ENCODE peak calls at places on chromosomes 12 and 14, in ten cellular contexts. One of them, this sample, is unnamed.

GRCh38 chr14:37035401-37035800 is 137.0 kb downstream of the SLC25A21 start:
- DNase-seq in transverse colon: no peak
- DNase-seq in trophoblast cell: no peak
- DNase-seq in hepatocyte: no peak
- DNase-seq in lower lobe of right lung: no peak
- DNase-seq in CD8-positive, alpha-beta T cell: no peak
- DNase-seq in GM23248: no peak
- DNase-seq in heart left ventricle: no peak
- DNase-seq in ovary: no peak
- DNase-seq in spleen: no peak
- DNase-seq in this sample: no peak

GRCh38 chr14:76848879-76849278 is 22.7 kb downstream of the LRRC74A start:
- DNase-seq in transverse colon: no peak
- DNase-seq in trophoblast cell: no peak
- DNase-seq in hepatocyte: no peak
- DNase-seq in lower lobe of right lung: no peak
- DNase-seq in CD8-positive, alpha-beta T cell: no peak
- DNase-seq in GM23248: no peak
- DNase-seq in heart left ventricle: no peak
- DNase-seq in ovary: no peak
- DNase-seq in spleen: no peak
- DNase-seq in this sample: no peak

GRCh38 chr14:67577181-67577580 is 22.9 kb downstream of the PIGH start:
- DNase-seq in transverse colon: no peak
- DNase-seq in trophoblast cell: no peak
- DNase-seq in hepatocyte: no peak
- DNase-seq in lower lobe of right lung: peak; percentile 24
- DNase-seq in CD8-positive, alpha-beta T cell: no peak
- DNase-seq in GM23248: no peak
- DNase-seq in heart left ventricle: no peak
- DNase-seq in ovary: no peak
- DNase-seq in spleen: peak; percentile 56
- DNase-seq in this sample: no peak

GRCh38 chr14:98592611-98593170 is 679.3 kb downstream of the BCL11B start:
- DNase-seq in transverse colon: no peak
- DNase-seq in trophoblast cell: no peak
- DNase-seq in hepatocyte: no peak
- DNase-seq in lower lobe of right lung: no peak
- DNase-seq in CD8-positive, alpha-beta T cell: no peak
- DNase-seq in GM23248: no peak
- DNase-seq in heart left ventricle: no peak
- DNase-seq in ovary: no peak
- DNase-seq in spleen: no peak
- DNase-seq in this sample: no peak

GRCh38 chr12:26791328-26791791 is 41.6 kb downstream of the ITPR2 start:
- DNase-seq in transverse colon: no peak
- DNase-seq in trophoblast cell: no peak
- DNase-seq in hepatocyte: no peak
- DNase-seq in lower lobe of right lung: no peak
- DNase-seq in CD8-positive, alpha-beta T cell: no peak
- DNase-seq in GM23248: peak; percentile 32
- DNase-seq in heart left ventricle: no peak
- DNase-seq in ovary: no peak
- DNase-seq in spleen: no peak
- DNase-seq in this sample: no peak

GRCh38 chr14:99118046-99118721 is 153.8 kb downstream of the BCL11B start:
- DNase-seq in transverse colon: no peak
- DNase-seq in trophoblast cell: no peak
- DNase-seq in hepatocyte: no peak
- DNase-seq in lower lobe of right lung: no peak
- DNase-seq in CD8-positive, alpha-beta T cell: no peak
- DNase-seq in GM23248: no peak
- DNase-seq in heart left ventricle: no peak
- DNase-seq in ovary: no peak
- DNase-seq in spleen: peak; percentile 66
- DNase-seq in this sample: peak; percentile 23

GRCh38 chr12:46299846-46300245 is 31.0 kb upstream of the SLC38A1 start:
- DNase-seq in transverse colon: no peak
- DNase-seq in trophoblast cell: no peak
- DNase-seq in hepatocyte: no peak
- DNase-seq in lower lobe of right lung: no peak
- DNase-seq in CD8-positive, alpha-beta T cell: no peak
- DNase-seq in GM23248: no peak
- DNase-seq in heart left ventricle: no peak
- DNase-seq in ovary: no peak
- DNase-seq in spleen: no peak
- DNase-seq in this sample: no peak

GRCh38 chr14:45906257-45906656 is 653.3 kb upstream of the MIS18BP1 start:
- DNase-seq in transverse colon: no peak
- DNase-seq in trophoblast cell: no peak
- DNase-seq in hepatocyte: no peak
- DNase-seq in lower lobe of right lung: no peak
- DNase-seq in CD8-positive, alpha-beta T cell: no peak
- DNase-seq in GM23248: peak; percentile 3
- DNase-seq in heart left ventricle: no peak
- DNase-seq in ovary: no peak
- DNase-seq in spleen: no peak
- DNase-seq in this sample: no peak

GRCh38 chr12:109020136-109020535 is 732 bp downstream of the SVOP start:
- DNase-seq in transverse colon: no peak
- DNase-seq in trophoblast cell: no peak
- DNase-seq in hepatocyte: no peak
- DNase-seq in lower lobe of right lung: no peak
- DNase-seq in CD8-positive, alpha-beta T cell: no peak
- DNase-seq in GM23248: no peak
- DNase-seq in heart left ventricle: no peak
- DNase-seq in ovary: no peak
- DNase-seq in spleen: no peak
- DNase-seq in this sample: no peak

GRCh38 chr14:102949062-102949800 is 26.8 kb downstream of the AMN start:
- DNase-seq in transverse colon: peak; percentile 48
- DNase-seq in trophoblast cell: peak; percentile 23
- DNase-seq in hepatocyte: no peak
- DNase-seq in lower lobe of right lung: no peak
- DNase-seq in CD8-positive, alpha-beta T cell: no peak
- DNase-seq in GM23248: peak; percentile 42
- DNase-seq in heart left ventricle: no peak
- DNase-seq in ovary: no peak
- DNase-seq in spleen: peak; percentile 87
- DNase-seq in this sample: no peak

GRCh38 chr12:75784591-75784990 is 247.0 kb downstream of the PHLDA1 start:
- DNase-seq in transverse colon: peak; percentile 32
- DNase-seq in trophoblast cell: no peak
- DNase-seq in hepatocyte: peak; percentile 18
- DNase-seq in lower lobe of right lung: no peak
- DNase-seq in CD8-positive, alpha-beta T cell: no peak
- DNase-seq in GM23248: peak; percentile 5
- DNase-seq in heart left ventricle: peak; percentile 51
- DNase-seq in ovary: no peak
- DNase-seq in spleen: no peak
- DNase-seq in this sample: no peak

GRCh38 chr12:57389033-57389432 is 41.8 kb downstream of the R3HDM2 start:
- DNase-seq in transverse colon: no peak
- DNase-seq in trophoblast cell: no peak
- DNase-seq in hepatocyte: peak; percentile 10
- DNase-seq in lower lobe of right lung: no peak
- DNase-seq in CD8-positive, alpha-beta T cell: no peak
- DNase-seq in GM23248: peak; percentile 92
- DNase-seq in heart left ventricle: no peak
- DNase-seq in ovary: no peak
- DNase-seq in spleen: no peak
- DNase-seq in this sample: no peak

GRCh38 chr14:99069946-99070345 is 202.1 kb downstream of the BCL11B start:
- DNase-seq in transverse colon: no peak
- DNase-seq in trophoblast cell: no peak
- DNase-seq in hepatocyte: no peak
- DNase-seq in lower lobe of right lung: no peak
- DNase-seq in CD8-positive, alpha-beta T cell: no peak
- DNase-seq in GM23248: no peak
- DNase-seq in heart left ventricle: no peak
- DNase-seq in ovary: no peak
- DNase-seq in spleen: no peak
- DNase-seq in this sample: no peak

GRCh38 chr12:49566361-49566760 is 1.6 kb downstream of the MCRS1 start:
- DNase-seq in transverse colon: no peak
- DNase-seq in trophoblast cell: no peak
- DNase-seq in hepatocyte: no peak
- DNase-seq in lower lobe of right lung: no peak
- DNase-seq in CD8-positive, alpha-beta T cell: no peak
- DNase-seq in GM23248: no peak
- DNase-seq in heart left ventricle: no peak
- DNase-seq in ovary: no peak
- DNase-seq in spleen: peak; percentile 74
- DNase-seq in this sample: no peak

GRCh38 chr12:6435941-6436715 is 8.6 kb upstream of the CD27 start:
- DNase-seq in transverse colon: no peak
- DNase-seq in trophoblast cell: no peak
- DNase-seq in hepatocyte: no peak
- DNase-seq in lower lobe of right lung: no peak
- DNase-seq in CD8-positive, alpha-beta T cell: no peak
- DNase-seq in GM23248: no peak
- DNase-seq in heart left ventricle: no peak
- DNase-seq in ovary: no peak
- DNase-seq in spleen: no peak
- DNase-seq in this sample: no peak

DNA sequence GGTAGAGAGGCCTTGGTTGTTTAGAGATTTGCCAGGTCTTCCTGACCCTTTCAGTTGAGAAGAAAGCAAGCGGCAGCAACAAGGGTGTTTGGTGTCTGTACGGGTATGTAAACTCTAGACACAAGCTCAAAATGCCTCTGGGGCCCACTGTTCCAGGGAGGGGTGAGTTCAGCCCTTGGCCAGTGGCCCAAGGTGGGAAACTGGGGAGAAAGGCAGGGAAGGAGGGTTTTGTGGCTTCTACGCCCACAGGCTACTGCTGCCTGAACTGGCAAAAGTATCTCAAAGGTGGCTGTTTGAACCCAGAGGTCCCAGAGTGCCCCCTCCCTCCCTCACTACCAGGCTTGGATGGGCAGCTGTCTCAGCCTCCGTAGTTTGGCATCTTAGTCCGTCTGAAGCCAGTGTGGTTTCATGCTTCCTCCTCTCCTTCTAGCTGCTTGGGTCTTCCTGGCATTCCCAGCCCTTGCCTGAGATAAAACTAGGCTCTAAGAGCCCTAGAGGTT is 5.5 kb downstream of the HOXC5 start:
- DNase-seq in transverse colon: no peak
- DNase-seq in trophoblast cell: no peak
- DNase-seq in hepatocyte: no peak
- DNase-seq in lower lobe of right lung: no peak
- DNase-seq in CD8-positive, alpha-beta T cell: no peak
- DNase-seq in GM23248: no peak
- DNase-seq in heart left ventricle: no peak
- DNase-seq in ovary: peak; percentile 69
- DNase-seq in spleen: no peak
- DNase-seq in this sample: no peak
- H3K27ac ChIP-seq in transverse colon: no peak overlapping the region
- H3K27ac ChIP-seq in trophoblast cell: no peak overlapping the region
- H3K27ac ChIP-seq in hepatocyte: no peak overlapping the region
- H3K27ac ChIP-seq in lower lobe of right lung: no peak overlapping the region
- H3K27ac ChIP-seq in CD8-positive, alpha-beta T cell: no peak overlapping the region
- H3K27ac ChIP-seq in GM23248: no peak overlapping the region
- H3K27ac ChIP-seq in heart left ventricle: no peak overlapping the region
- H3K27ac ChIP-seq in ovary: peak overlapping the region; percentile 22
- H3K27ac ChIP-seq in spleen: no peak overlapping the region
- H3K27ac ChIP-seq in this sample: no peak overlapping the region

GRCh38 chr12:56286044-56286830 is 13.9 kb downstream of the CS start:
- DNase-seq in transverse colon: no peak
- DNase-seq in trophoblast cell: no peak
- DNase-seq in hepatocyte: no peak
- DNase-seq in lower lobe of right lung: no peak
- DNase-seq in CD8-positive, alpha-beta T cell: no peak
- DNase-seq in GM23248: no peak
- DNase-seq in heart left ventricle: no peak
- DNase-seq in ovary: no peak
- DNase-seq in spleen: no peak
- DNase-seq in this sample: no peak
- H3K36me3 ChIP-seq in transverse colon: peaks cover 47% of the 10 kb centered on the region
- H3K36me3 ChIP-seq in trophoblast cell: peaks cover 19% of the 10 kb centered on the region
- H3K36me3 ChIP-seq in hepatocyte: no peaks in the 10 kb centered on the region
- H3K36me3 ChIP-seq in lower lobe of right lung: peaks cover 72% of the 10 kb centered on the region
- H3K36me3 ChIP-seq in CD8-positive, alpha-beta T cell: peaks cover 42% of the 10 kb centered on the region
- H3K36me3 ChIP-seq in GM23248: peaks cover 34% of the 10 kb centered on the region
- H3K36me3 ChIP-seq in heart left ventricle: peaks cover 86% of the 10 kb centered on the region
- H3K36me3 ChIP-seq in ovary: no peaks in the 10 kb centered on the region
- H3K36me3 ChIP-seq in spleen: peaks cover 52% of the 10 kb centered on the region
- H3K36me3 ChIP-seq in this sample: peaks cover 52% of the 10 kb centered on the region

DNA sequence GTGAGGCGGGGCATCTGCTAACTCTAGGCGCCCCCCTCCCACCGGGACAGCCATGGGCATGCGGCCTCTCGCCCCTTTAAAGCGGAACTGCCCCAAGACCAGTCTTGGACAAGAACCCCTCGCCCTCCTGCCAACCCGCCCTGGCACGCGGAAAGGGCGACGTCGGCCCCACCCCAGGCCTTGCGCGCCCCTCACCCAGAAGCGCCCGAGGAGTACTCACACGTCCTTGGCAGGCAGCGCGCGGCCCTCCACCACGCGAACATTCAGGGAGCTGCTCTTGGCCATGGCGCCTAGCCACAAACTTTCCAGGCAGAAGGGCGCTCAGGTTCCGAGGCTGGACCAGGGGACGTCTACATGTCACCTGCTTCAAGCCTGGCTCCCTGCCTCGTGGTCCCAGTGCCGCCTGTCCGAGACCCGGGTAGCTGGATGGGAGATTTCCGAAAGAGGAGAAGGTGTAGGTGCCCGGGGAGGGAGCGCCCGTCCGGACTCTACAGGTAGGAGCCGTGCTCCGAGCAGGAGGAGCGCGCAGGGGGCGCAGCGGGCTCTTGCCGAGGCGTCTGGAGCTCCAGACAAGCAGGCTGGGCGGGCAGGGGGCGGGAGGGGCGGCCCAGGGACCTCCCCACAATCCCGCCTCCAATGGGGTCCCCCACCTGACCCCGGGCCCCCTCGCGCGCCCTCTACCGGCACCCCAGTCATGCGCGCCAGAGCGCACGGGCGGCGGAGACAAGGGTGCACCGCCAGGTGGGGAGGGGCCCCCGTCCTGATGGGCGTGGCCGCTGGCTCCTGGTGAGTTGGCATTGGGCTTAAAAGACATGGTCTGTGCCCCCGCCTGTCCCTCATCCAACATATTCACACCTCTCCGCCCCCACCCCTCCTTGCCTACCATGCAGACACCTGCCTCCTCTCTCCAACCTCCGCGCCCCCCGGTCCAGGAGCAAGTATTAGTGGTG is at the start of gene RASAL1:
- DNase-seq in transverse colon: peak; percentile 88
- DNase-seq in trophoblast cell: no peak
- DNase-seq in hepatocyte: peak; percentile 41
- DNase-seq in lower lobe of right lung: peak; percentile 46
- DNase-seq in CD8-positive, alpha-beta T cell: peak; percentile 58
- DNase-seq in GM23248: no peak
- DNase-seq in heart left ventricle: no peak
- DNase-seq in ovary: no peak
- DNase-seq in spleen: peak; percentile 88
- DNase-seq in this sample: no peak
- H3K27ac ChIP-seq in transverse colon: peak within 1 kb of the TSS; percentile 60
- H3K27ac ChIP-seq in trophoblast cell: no peak within 1 kb of the TSS
- H3K27ac ChIP-seq in hepatocyte: no peak within 1 kb of the TSS
- H3K27ac ChIP-seq in lower lobe of right lung: no peak within 1 kb of the TSS
- H3K27ac ChIP-seq in CD8-positive, alpha-beta T cell: peak within 1 kb of the TSS; percentile 36
- H3K27ac ChIP-seq in GM23248: no peak within 1 kb of the TSS
- H3K27ac ChIP-seq in heart left ventricle: no peak within 1 kb of the TSS
- H3K27ac ChIP-seq in ovary: no peak within 1 kb of the TSS
- H3K27ac ChIP-seq in spleen: no peak within 1 kb of the TSS
- H3K27ac ChIP-seq in this sample: no peak within 1 kb of the TSS

GRCh38 chr12:132664206-132665148 is 22.7 kb downstream of the POLE start:
- DNase-seq in transverse colon: no peak
- DNase-seq in trophoblast cell: no peak
- DNase-seq in hepatocyte: no peak
- DNase-seq in lower lobe of right lung: no peak
- DNase-seq in CD8-positive, alpha-beta T cell: no peak
- DNase-seq in GM23248: no peak
- DNase-seq in heart left ventricle: no peak
- DNase-seq in ovary: no peak
- DNase-seq in spleen: no peak
- DNase-seq in this sample: no peak
- H3K36me3 ChIP-seq in transverse colon: peaks cover 46% of the 10 kb centered on the region
- H3K36me3 ChIP-seq in trophoblast cell: peaks cover 79% of the 10 kb centered on the region
- H3K36me3 ChIP-seq in hepatocyte: no peaks in the 10 kb centered on the region
- H3K36me3 ChIP-seq in lower lobe of right lung: peaks cover 95% of the 10 kb centered on the region
- H3K36me3 ChIP-seq in CD8-positive, alpha-beta T cell: peaks cover 10% of the 10 kb centered on the region
- H3K36me3 ChIP-seq in GM23248: no peaks in the 10 kb centered on the region
- H3K36me3 ChIP-seq in heart left ventricle: peaks cover 91% of the 10 kb centered on the region
- H3K36me3 ChIP-seq in ovary: no peaks in the 10 kb centered on the region
- H3K36me3 ChIP-seq in spleen: peaks cover 59% of the 10 kb centered on the region
- H3K36me3 ChIP-seq in this sample: peaks cover 65% of the 10 kb centered on the region

This sample was measured in right atrium auricular region.